ENCODE peak calls at places on chromosomes 3 and 15, in five cellular contexts. One of them, this sample, is unnamed.

GRCh38 chr3:23992051-23992628 is 47.1 kb downstream of the NR1D2 start:
- DNase-seq in foreskin fibroblast: peak; percentile 43
- DNase-seq in nephron progenitor cell: no peak
- DNase-seq in Calu3: no peak
- DNase-seq in OCI-LY7: no peak
- DNase-seq in this sample: no peak

GRCh38 chr15:44647036-44647435 is 16.4 kb downstream of the SPG11 start:
- DNase-seq in OCI-LY7: no peak
- DNase-seq in foreskin fibroblast: no peak
- DNase-seq in nephron progenitor cell: no peak
- DNase-seq in Calu3: no peak
- DNase-seq in this sample: no peak

GRCh38 chr3:111732248-111732879 is 126.7 kb upstream of the PHLDB2 start:
- DNase-seq in OCI-LY7: no peak
- DNase-seq in Calu3: peak; percentile 57
- DNase-seq in foreskin fibroblast: no peak
- DNase-seq in nephron progenitor cell: no peak
- DNase-seq in this sample: no peak

GRCh38 chr3:53286727-53287412 is 31.0 kb upstream of the TKT start:
- DNase-seq in foreskin fibroblast: no peak
- DNase-seq in OCI-LY7: no peak
- DNase-seq in Calu3: no peak
- DNase-seq in nephron progenitor cell: no peak
- DNase-seq in this sample: no peak

GRCh38 chr15:50702762-50703334 is 16.3 kb upstream of the TRPM7 start:
- DNase-seq in Calu3: no peak
- DNase-seq in foreskin fibroblast: no peak
- DNase-seq in nephron progenitor cell: no peak
- DNase-seq in OCI-LY7: no peak
- DNase-seq in this sample: no peak

GRCh38 chr3:133469140-133469731 is 69.4 kb downstream of the BFSP2 start:
- DNase-seq in Calu3: no peak
- DNase-seq in foreskin fibroblast: peak; percentile 41
- DNase-seq in OCI-LY7: no peak
- DNase-seq in nephron progenitor cell: no peak
- DNase-seq in this sample: no peak

GRCh38 chr3:171458857-171459129 is 1.4 kb downstream of the TNIK start:
- DNase-seq in foreskin fibroblast: no peak
- DNase-seq in nephron progenitor cell: peak; percentile 25
- DNase-seq in Calu3: peak; percentile 23
- DNase-seq in OCI-LY7: no peak
- DNase-seq in this sample: no peak

GRCh38 chr15:79003301-79003700 is 58.5 kb upstream of the CTSH start:
- DNase-seq in nephron progenitor cell: no peak
- DNase-seq in foreskin fibroblast: no peak
- DNase-seq in Calu3: no peak
- DNase-seq in OCI-LY7: no peak
- DNase-seq in this sample: no peak

GRCh38 chr3:160870327-160870726 is 114.3 kb downstream of the PPM1L start:
- DNase-seq in OCI-LY7: no peak
- DNase-seq in Calu3: no peak
- DNase-seq in nephron progenitor cell: no peak
- DNase-seq in foreskin fibroblast: no peak
- DNase-seq in this sample: no peak

GRCh38 chr3:51384145-51384729 is 854 bp upstream of the MANF start:
- DNase-seq in nephron progenitor cell: peak; percentile 58
- DNase-seq in OCI-LY7: peak; percentile 53
- DNase-seq in Calu3: peak; percentile 40
- DNase-seq in foreskin fibroblast: no peak
- DNase-seq in this sample: peak; percentile 60

GRCh38 chr15:43376017-43376705 is 5.3 kb downstream of the TUBGCP4 start:
- DNase-seq in OCI-LY7: peak; percentile 82
- DNase-seq in nephron progenitor cell: peak; percentile 23
- DNase-seq in Calu3: peak; percentile 8
- DNase-seq in foreskin fibroblast: peak; percentile 14
- DNase-seq in this sample: peak; percentile 47

GRCh38 chr3:158278187-158278586 is 168.3 kb downstream of the RSRC1 start:
- DNase-seq in Calu3: no peak
- DNase-seq in nephron progenitor cell: no peak
- DNase-seq in OCI-LY7: no peak
- DNase-seq in foreskin fibroblast: no peak
- DNase-seq in this sample: no peak

GRCh38 chr3:187098925-187099512 is 40.3 kb downstream of the RPL39L start:
- DNase-seq in Calu3: no peak
- DNase-seq in foreskin fibroblast: peak; percentile 6
- DNase-seq in OCI-LY7: no peak
- DNase-seq in nephron progenitor cell: no peak
- DNase-seq in this sample: no peak

GRCh38 chr15:81829918-81830317 is 215.9 kb downstream of the MEX3B start:
- DNase-seq in OCI-LY7: no peak
- DNase-seq in Calu3: no peak
- DNase-seq in foreskin fibroblast: no peak
- DNase-seq in nephron progenitor cell: no peak
- DNase-seq in this sample: no peak

GRCh38 chr3:51696954-51697353 is 9.9 kb upstream of the GRM2 start:
- DNase-seq in foreskin fibroblast: no peak
- DNase-seq in OCI-LY7: no peak
- DNase-seq in Calu3: no peak
- DNase-seq in nephron progenitor cell: no peak
- DNase-seq in this sample: no peak

GRCh38 chr3:54193093-54193492 is 70.7 kb downstream of the CACNA2D3 start:
- DNase-seq in Calu3: no peak
- DNase-seq in foreskin fibroblast: no peak
- DNase-seq in OCI-LY7: no peak
- DNase-seq in nephron progenitor cell: no peak
- DNase-seq in this sample: no peak

GRCh38 chr3:57227204-57227929 is at the start of gene APPL1:
- DNase-seq in nephron progenitor cell: peak; percentile 98
- DNase-seq in foreskin fibroblast: peak; percentile 89
- DNase-seq in Calu3: peak; percentile 97
- DNase-seq in OCI-LY7: peak; percentile 95
- DNase-seq in this sample: peak; percentile 99

GRCh38 chr3:59056706-59057105 is 6.9 kb upstream of the CFAP20DC start:
- DNase-seq in nephron progenitor cell: no peak
- DNase-seq in foreskin fibroblast: no peak
- DNase-seq in Calu3: no peak
- DNase-seq in OCI-LY7: no peak
- DNase-seq in this sample: no peak

GRCh38 chr15:74937226-74937601 is 659 bp downstream of the COX5A start:
- DNase-seq in nephron progenitor cell: no peak
- DNase-seq in Calu3: no peak
- DNase-seq in foreskin fibroblast: no peak
- DNase-seq in OCI-LY7: peak; percentile 61
- DNase-seq in this sample: no peak

GRCh38 chr15:36294359-36294758 is 285.1 kb upstream of the CDIN1 start:
- DNase-seq in nephron progenitor cell: no peak
- DNase-seq in foreskin fibroblast: no peak
- DNase-seq in Calu3: no peak
- DNase-seq in OCI-LY7: no peak
- DNase-seq in this sample: no peak

GRCh38 chr3:2940062-2940461 is 170.1 kb downstream of the IL5RA start:
- DNase-seq in Calu3: no peak
- DNase-seq in OCI-LY7: no peak
- DNase-seq in foreskin fibroblast: no peak
- DNase-seq in nephron progenitor cell: no peak
- DNase-seq in this sample: no peak

GRCh38 chr15:33091983-33092688 is 102.4 kb downstream of the FMN1 start:
- DNase-seq in Calu3: no peak
- DNase-seq in OCI-LY7: no peak
- DNase-seq in foreskin fibroblast: no peak
- DNase-seq in nephron progenitor cell: no peak
- DNase-seq in this sample: no peak

GRCh38 chr15:63156708-63157065 is 590 bp downstream of the RPS27L start:
- DNase-seq in OCI-LY7: peak; percentile 35
- DNase-seq in nephron progenitor cell: peak; percentile 35
- DNase-seq in foreskin fibroblast: no peak
- DNase-seq in Calu3: no peak
- DNase-seq in this sample: peak; percentile 36

GRCh38 chr15:42090781-42091180 is 3.6 kb downstream of the PLA2G4D start:
- DNase-seq in nephron progenitor cell: no peak
- DNase-seq in OCI-LY7: no peak
- DNase-seq in foreskin fibroblast: no peak
- DNase-seq in Calu3: no peak
- DNase-seq in this sample: no peak

GRCh38 chr3:147395975-147396708 is 10.2 kb downstream of the ZIC4 start:
- DNase-seq in foreskin fibroblast: no peak
- DNase-seq in Calu3: no peak
- DNase-seq in OCI-LY7: no peak
- DNase-seq in nephron progenitor cell: no peak
- DNase-seq in this sample: no peak

GRCh38 chr3:94303266-94303665 is 240.4 kb downstream of the NSUN3 start:
- DNase-seq in nephron progenitor cell: no peak
- DNase-seq in foreskin fibroblast: no peak
- DNase-seq in OCI-LY7: no peak
- DNase-seq in Calu3: no peak
- DNase-seq in this sample: no peak

GRCh38 chr3:94305835-94306685 is 243.2 kb downstream of the NSUN3 start:
- DNase-seq in OCI-LY7: no peak
- DNase-seq in foreskin fibroblast: no peak
- DNase-seq in nephron progenitor cell: peak; percentile 5
- DNase-seq in Calu3: no peak
- DNase-seq in this sample: no peak

GRCh38 chr3:94301346-94301745 is 238.5 kb downstream of the NSUN3 start:
- DNase-seq in nephron progenitor cell: no peak
- DNase-seq in foreskin fibroblast: no peak
- DNase-seq in Calu3: no peak
- DNase-seq in OCI-LY7: no peak
- DNase-seq in this sample: no peak

GRCh38 chr3:94304953-94305352 is 242.1 kb downstream of the NSUN3 start:
- DNase-seq in OCI-LY7: no peak
- DNase-seq in nephron progenitor cell: no peak
- DNase-seq in Calu3: no peak
- DNase-seq in foreskin fibroblast: no peak
- DNase-seq in this sample: no peak

GRCh38 chr3:94303897-94304296 is 241.0 kb downstream of the NSUN3 start:
- DNase-seq in nephron progenitor cell: no peak
- DNase-seq in Calu3: no peak
- DNase-seq in foreskin fibroblast: no peak
- DNase-seq in OCI-LY7: no peak
- DNase-seq in this sample: no peak
- TF ChIP-seq CTCF in nephron progenitor cell: no peak
- TF ChIP-seq CTCF in Calu3: peak; percentile 16
- TF ChIP-seq CTCF in foreskin fibroblast: no peak
- TF ChIP-seq CTCF in OCI-LY7: peak; percentile 13
- TF ChIP-seq CTCF in this sample: no peak

DNA sequence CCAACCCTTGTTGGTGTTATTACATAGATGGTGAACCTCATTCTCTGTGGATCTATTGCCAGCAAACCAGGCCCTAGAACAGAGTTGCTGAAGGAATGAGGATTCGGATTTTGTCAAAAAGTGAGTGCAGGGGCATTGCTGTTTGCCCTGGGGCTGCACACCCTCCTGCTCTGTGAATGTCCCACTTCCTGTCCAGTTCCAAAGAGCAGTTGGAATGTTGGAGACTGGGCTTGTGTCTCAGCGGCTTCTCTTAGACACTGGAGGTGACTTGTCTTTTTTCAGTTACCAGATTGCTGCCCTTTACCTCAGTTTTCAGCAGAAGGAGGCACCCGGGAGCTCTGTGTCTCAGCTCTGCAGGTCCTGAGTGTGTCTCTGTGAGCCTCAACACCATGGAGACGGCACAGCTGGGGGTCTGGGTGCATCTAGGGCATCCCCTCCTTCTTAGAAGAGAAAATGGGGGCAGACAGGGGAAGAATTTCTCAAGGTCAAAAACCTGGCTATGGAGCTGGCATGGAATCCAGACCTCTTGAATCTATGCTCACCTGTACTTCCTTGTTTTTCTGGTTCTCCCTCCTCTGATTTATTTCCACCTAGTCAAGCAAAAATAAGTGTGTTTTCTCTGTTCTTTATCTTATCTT is 46.3 kb downstream of the LIMD1 start:
- DNase-seq in Calu3: peak; percentile 25
- DNase-seq in nephron progenitor cell: no peak
- DNase-seq in foreskin fibroblast: no peak
- DNase-seq in OCI-LY7: no peak
- DNase-seq in this sample: no peak
- TF ChIP-seq CTCF in Calu3: no peak
- TF ChIP-seq CTCF in nephron progenitor cell: no peak
- TF ChIP-seq CTCF in foreskin fibroblast: no peak
- TF ChIP-seq CTCF in OCI-LY7: no peak
- TF ChIP-seq CTCF in this sample: no peak

GRCh38 chr3:197891-198491 is 1.4 kb downstream of the CHL1 start:
- DNase-seq in foreskin fibroblast: no peak
- DNase-seq in nephron progenitor cell: peak; percentile 62
- DNase-seq in Calu3: peak; percentile 9
- DNase-seq in OCI-LY7: no peak
- DNase-seq in this sample: peak; percentile 60

GRCh38 chr3:195662-196061 is 901 bp upstream of the CHL1 start:
- DNase-seq in nephron progenitor cell: no peak
- DNase-seq in OCI-LY7: no peak
- DNase-seq in Calu3: no peak
- DNase-seq in foreskin fibroblast: no peak
- DNase-seq in this sample: no peak

GRCh38 chr3:197154-197855 is 742 bp downstream of the CHL1 start:
- DNase-seq in nephron progenitor cell: peak; percentile 78
- DNase-seq in Calu3: peak; percentile 30
- DNase-seq in OCI-LY7: no peak
- DNase-seq in foreskin fibroblast: no peak
- DNase-seq in this sample: peak; percentile 49

GRCh38 chr3:194421-194820 is 2.1 kb upstream of the CHL1 start:
- DNase-seq in foreskin fibroblast: no peak
- DNase-seq in nephron progenitor cell: no peak
- DNase-seq in Calu3: no peak
- DNase-seq in OCI-LY7: no peak
- DNase-seq in this sample: no peak

GRCh38 chr3:196322-197153 is at the start of gene CHL1:
- DNase-seq in foreskin fibroblast: no peak
- DNase-seq in nephron progenitor cell: peak; percentile 70
- DNase-seq in OCI-LY7: no peak
- DNase-seq in Calu3: peak; percentile 13
- DNase-seq in this sample: peak; percentile 36
- TF ChIP-seq CTCF in foreskin fibroblast: no peak
- TF ChIP-seq CTCF in nephron progenitor cell: no peak
- TF ChIP-seq CTCF in OCI-LY7: no peak
- TF ChIP-seq CTCF in Calu3: no peak
- TF ChIP-seq CTCF in this sample: no peak

DNA sequence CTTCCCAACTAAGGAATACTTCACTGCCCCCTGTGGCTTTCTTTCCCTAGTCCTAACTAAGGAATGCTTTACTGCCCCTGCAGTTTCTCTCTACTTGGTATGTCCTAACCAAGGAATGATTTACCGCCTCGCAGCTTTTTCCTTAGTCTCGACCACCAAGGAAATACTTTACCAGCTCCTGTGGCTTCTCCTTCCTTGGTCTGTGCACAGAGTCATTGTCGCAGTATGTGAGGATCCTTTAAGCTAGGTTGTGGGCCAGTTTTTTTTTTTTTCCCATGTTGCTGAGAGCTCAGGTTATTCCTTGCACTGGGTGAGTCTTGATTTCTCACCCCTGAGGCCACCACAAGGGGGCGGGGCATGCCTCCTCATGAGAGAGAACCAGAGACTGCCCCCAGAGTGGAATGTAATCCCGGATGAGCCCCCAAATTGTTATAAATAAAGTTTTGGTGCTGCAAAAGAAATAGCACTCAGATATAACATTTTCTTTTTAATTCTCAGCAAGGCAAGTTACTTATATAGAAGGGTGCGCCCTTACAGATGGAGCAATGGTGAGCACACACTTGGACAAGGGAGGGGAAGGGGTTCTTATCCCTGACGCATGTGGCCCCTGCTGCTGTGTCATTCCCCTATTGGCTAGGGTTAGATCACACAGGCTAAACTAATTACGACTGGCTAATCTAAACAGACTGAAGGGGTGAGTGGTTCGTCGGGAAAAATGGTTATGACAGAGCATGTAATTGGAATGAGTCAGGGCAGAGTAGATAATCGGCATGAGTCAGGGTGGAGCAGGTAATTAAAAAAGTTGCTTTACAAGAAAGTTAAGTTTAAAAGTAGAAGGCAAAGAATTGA is 27.0 kb downstream of the NDUFB4 start:
- DNase-seq in Calu3: peak; percentile 27
- DNase-seq in OCI-LY7: peak; percentile 55
- DNase-seq in nephron progenitor cell: peak; percentile 53
- DNase-seq in foreskin fibroblast: peak; percentile 32
- DNase-seq in this sample: no peak
- TF ChIP-seq CTCF in Calu3: no peak
- TF ChIP-seq CTCF in OCI-LY7: peak; percentile 64
- TF ChIP-seq CTCF in nephron progenitor cell: no peak
- TF ChIP-seq CTCF in foreskin fibroblast: peak; percentile 11
- TF ChIP-seq CTCF in this sample: no peak

This sample was measured in GM13977.